ENCODE peak calls at places on chromosome 1, in four cellular contexts. One of them, this sample, is unnamed. For H3K79me2, the result is how much of the 10 kb centered on the place peaks cover.

GRCh38 chr1:201212056-201212455 is 21.4 kb downstream of the IGFN1 start:
- DNase-seq in H1: no peak
- DNase-seq in trophoblast cell: no peak
- DNase-seq in H9: no peak
- DNase-seq in this sample: no peak

GRCh38 chr1:68229927-68230812 is 2.2 kb downstream of the WLS start:
- DNase-seq in trophoblast cell: no peak
- DNase-seq in H9: no peak
- DNase-seq in H1: no peak
- DNase-seq in this sample: peak

GRCh38 chr1:159132271-159132881 is 39.0 kb upstream of the CADM3 start:
- DNase-seq in trophoblast cell: peak
- DNase-seq in H1: no peak
- DNase-seq in H9: peak
- DNase-seq in this sample: peak

GRCh38 chr1:109490029-109490933 is 3.6 kb upstream of the CYB561D1 start:
- DNase-seq in H1: no peak
- DNase-seq in trophoblast cell: peak
- DNase-seq in H9: peak
- DNase-seq in this sample: peak

GRCh38 chr1:207405814-207406213 is 48.3 kb upstream of the CR2 start:
- DNase-seq in H1: no peak
- DNase-seq in H9: no peak
- DNase-seq in trophoblast cell: no peak
- DNase-seq in this sample: no peak

GRCh38 chr1:116738673-116739370 is 15.4 kb upstream of the CD2 start:
- DNase-seq in H1: no peak
- DNase-seq in H9: no peak
- DNase-seq in trophoblast cell: no peak
- DNase-seq in this sample: no peak

GRCh38 chr1:3731951-3732746 is 20.1 kb upstream of the CCDC27 start:
- DNase-seq in H9: no peak
- DNase-seq in trophoblast cell: no peak
- DNase-seq in H1: no peak
- DNase-seq in this sample: no peak

GRCh38 chr1:25031966-25032667 is 102.0 kb upstream of the RUNX3 start:
- DNase-seq in H9: no peak
- DNase-seq in H1: no peak
- DNase-seq in trophoblast cell: no peak
- DNase-seq in this sample: no peak

GRCh38 chr1:54400321-54400720 is 5.9 kb downstream of the SSBP3 start:
- DNase-seq in trophoblast cell: no peak
- DNase-seq in H1: no peak
- DNase-seq in H9: no peak
- DNase-seq in this sample: no peak

GRCh38 chr1:31669786-31670582 is 25.3 kb upstream of the PEF1 start:
- DNase-seq in H9: peak
- DNase-seq in trophoblast cell: no peak
- DNase-seq in H1: no peak
- DNase-seq in this sample: peak

GRCh38 chr1:225415307-225415706 is 12.5 kb downstream of the LBR start:
- DNase-seq in H1: no peak
- DNase-seq in trophoblast cell: no peak
- DNase-seq in H9: no peak
- DNase-seq in this sample: no peak

GRCh38 chr1:225412803-225413338 is 15.0 kb downstream of the LBR start:
- DNase-seq in H1: no peak
- DNase-seq in trophoblast cell: no peak
- DNase-seq in H9: no peak
- DNase-seq in this sample: no peak

GRCh38 chr1:225413708-225414375 is 14.0 kb downstream of the LBR start:
- DNase-seq in H9: no peak
- DNase-seq in trophoblast cell: no peak
- DNase-seq in H1: no peak
- DNase-seq in this sample: peak

GRCh38 chr1:225410036-225410435 is 17.8 kb downstream of the LBR start:
- DNase-seq in H1: no peak
- DNase-seq in H9: no peak
- DNase-seq in trophoblast cell: no peak
- DNase-seq in this sample: no peak

DNA sequence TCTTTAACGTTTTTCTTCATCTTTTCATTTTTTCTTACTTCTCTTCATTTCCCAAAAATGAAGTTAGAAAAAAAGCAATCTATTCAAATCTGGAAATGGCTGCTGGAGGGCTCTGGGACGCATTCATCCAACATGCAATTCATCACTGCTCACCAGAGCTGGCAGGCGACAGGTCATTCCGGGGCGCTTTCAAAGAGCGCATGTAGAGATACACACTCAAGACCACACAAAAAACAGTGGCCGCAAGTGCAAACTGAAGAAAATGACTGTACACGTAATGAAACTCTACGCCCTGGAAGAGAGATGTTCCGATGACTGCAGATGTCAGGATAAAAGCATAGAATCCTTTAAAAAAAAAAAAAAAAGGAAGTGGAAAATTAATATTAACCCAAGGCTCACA is 15.5 kb downstream of the LBR start:
- DNase-seq in H9: no peak
- DNase-seq in H1: no peak
- DNase-seq in trophoblast cell: no peak
- DNase-seq in this sample: no peak
- H3K79me2 ChIP-seq in H9: under half
- H3K79me2 ChIP-seq in H1: under half
- H3K79me2 ChIP-seq in trophoblast cell: under half
- H3K79me2 ChIP-seq in this sample: under half

GRCh38 chr1:19759740-19760089 is 40.0 kb downstream of the TMCO4 start:
- DNase-seq in trophoblast cell: peak
- DNase-seq in H9: no peak
- DNase-seq in H1: no peak
- DNase-seq in this sample: peak

GRCh38 chr1:19757641-19758040 is 42.1 kb downstream of the TMCO4 start:
- DNase-seq in H9: no peak
- DNase-seq in H1: no peak
- DNase-seq in trophoblast cell: no peak
- DNase-seq in this sample: no peak

GRCh38 chr1:19754482-19754881 is 45.2 kb downstream of the TMCO4 start:
- DNase-seq in H1: no peak
- DNase-seq in H9: no peak
- DNase-seq in trophoblast cell: no peak
- DNase-seq in this sample: no peak

GRCh38 chr1:19756480-19756879 is 43.2 kb downstream of the TMCO4 start:
- DNase-seq in trophoblast cell: no peak
- DNase-seq in H1: no peak
- DNase-seq in H9: no peak
- DNase-seq in this sample: no peak

GRCh38 chr1:19758227-19758830 is 41.4 kb downstream of the TMCO4 start:
- DNase-seq in H1: no peak
- DNase-seq in trophoblast cell: peak
- DNase-seq in H9: no peak
- DNase-seq in this sample: peak
- H2AK5ac ChIP-seq in H1: no peak
- H2AK5ac ChIP-seq in trophoblast cell: no peak
- H2AK5ac ChIP-seq in H9: no peak
- H2AK5ac ChIP-seq in this sample: no peak

GRCh38 chr1:202348509-202349262 is at the start of gene PPP1R12B:
- DNase-seq in trophoblast cell: peak
- DNase-seq in H1: peak
- DNase-seq in H9: peak
- DNase-seq in this sample: peak

GRCh38 chr1:202348005-202348508 is 442 bp upstream of the PPP1R12B start:
- DNase-seq in H1: no peak
- DNase-seq in trophoblast cell: no peak
- DNase-seq in H9: no peak
- DNase-seq in this sample: no peak

GRCh38 chr1:202355944-202356553 is 7.5 kb downstream of the PPP1R12B start:
- DNase-seq in trophoblast cell: peak
- DNase-seq in H1: no peak
- DNase-seq in H9: no peak
- DNase-seq in this sample: no peak

GRCh38 chr1:202349263-202349928 is 897 bp downstream of the PPP1R12B start:
- DNase-seq in trophoblast cell: peak
- DNase-seq in H9: no peak
- DNase-seq in H1: no peak
- DNase-seq in this sample: peak

DNA sequence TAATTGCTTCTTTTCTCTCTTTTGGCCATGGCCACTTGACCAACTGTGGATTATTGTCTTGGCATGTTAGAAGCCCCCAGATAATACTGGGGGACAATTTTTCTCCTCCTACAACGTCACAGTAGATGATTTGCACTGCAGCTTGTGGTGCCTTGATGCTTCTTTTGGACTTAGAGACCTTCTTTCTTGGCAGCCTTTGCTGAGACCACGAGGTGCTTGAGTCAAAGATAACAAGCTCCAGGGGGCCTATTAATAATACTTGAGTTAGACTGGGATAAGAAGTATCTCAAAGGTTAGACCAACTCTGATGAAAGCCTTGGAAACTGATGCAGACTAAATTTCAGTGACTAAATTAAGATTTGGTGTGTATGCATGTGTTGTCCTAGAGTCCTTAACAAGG is 3.2 kb downstream of the PPP1R12B start:
- DNase-seq in trophoblast cell: no peak
- DNase-seq in H1: no peak
- DNase-seq in H9: no peak
- DNase-seq in this sample: no peak
- H3K79me2 ChIP-seq in trophoblast cell: under half
- H3K79me2 ChIP-seq in H1: under half
- H3K79me2 ChIP-seq in H9: under half
- H3K79me2 ChIP-seq in this sample: under half

DNA sequence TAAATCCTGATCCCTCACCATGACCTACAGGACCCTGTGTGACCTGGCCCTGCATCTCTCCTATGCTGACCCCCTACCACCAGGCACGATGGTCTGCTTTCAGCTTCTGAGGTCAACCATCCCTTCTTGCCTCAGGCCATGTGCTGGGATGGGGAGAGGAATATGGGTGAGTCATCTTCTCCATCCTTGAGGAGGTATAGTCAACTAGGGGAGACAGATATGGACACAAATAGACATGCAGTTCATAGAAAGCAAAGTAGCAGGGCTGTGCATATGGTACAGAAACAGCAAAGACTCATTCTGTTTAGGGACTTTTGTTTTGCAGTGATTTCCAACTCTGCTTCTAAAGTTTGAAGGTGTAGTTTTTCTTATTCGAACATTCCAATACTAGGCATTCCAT is 250.8 kb upstream of the FGGY start:
- DNase-seq in trophoblast cell: no peak
- DNase-seq in H9: no peak
- DNase-seq in H1: no peak
- DNase-seq in this sample: no peak
- H2AK5ac ChIP-seq in trophoblast cell: no peak
- H2AK5ac ChIP-seq in H9: no peak
- H2AK5ac ChIP-seq in H1: no peak
- H2AK5ac ChIP-seq in this sample: no peak

DNA sequence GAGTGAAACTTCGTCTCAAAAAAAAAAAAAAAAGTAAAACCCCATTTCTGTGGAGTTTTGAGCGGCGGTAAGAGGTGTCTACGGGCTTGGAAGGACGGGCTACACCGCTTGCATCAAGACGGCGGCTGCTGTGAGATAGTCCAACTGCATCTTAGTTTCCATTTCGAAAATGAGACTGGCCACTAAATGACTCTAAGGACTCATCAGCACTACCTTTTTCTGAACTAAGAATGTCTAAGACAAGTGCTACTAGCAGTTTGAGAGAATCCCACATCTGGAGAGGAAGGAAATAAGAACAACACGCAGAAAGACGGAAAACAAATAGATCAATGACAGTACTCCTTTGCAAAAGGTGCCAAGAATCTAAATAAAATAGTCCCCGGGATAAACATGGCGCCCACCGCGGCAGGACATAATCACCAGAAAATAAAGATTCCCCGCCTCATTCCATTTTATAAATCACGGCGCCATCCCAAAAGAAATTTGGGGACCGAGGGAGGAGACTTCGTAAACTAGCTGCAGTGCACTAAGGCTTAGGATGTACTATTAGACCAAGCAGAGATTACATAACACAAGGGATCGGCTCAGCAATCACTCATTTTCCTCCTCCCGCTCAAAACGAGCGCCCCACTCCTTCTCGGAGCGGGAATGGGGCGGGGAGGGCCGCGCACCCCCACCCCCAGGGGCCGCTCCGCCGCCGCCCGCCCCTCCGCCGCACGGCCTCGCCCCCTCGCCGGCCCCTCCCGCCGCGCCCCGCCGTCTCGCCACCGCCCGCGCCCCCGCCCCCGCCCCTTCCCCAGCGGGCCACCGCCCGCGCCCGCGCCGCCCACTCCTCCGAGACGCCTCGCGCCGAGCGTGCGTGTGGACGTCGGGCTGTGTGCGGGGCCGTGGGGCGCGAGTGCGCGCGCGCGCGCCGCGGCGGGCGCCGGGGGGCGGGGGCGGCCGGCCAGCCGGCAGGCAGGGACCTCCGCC is 1.1 kb downstream of the POGZ start:
- DNase-seq in trophoblast cell: peak
- DNase-seq in H9: peak
- DNase-seq in H1: no peak
- DNase-seq in this sample: peak
- H3K79me2 ChIP-seq in trophoblast cell: under half
- H3K79me2 ChIP-seq in H9: under half
- H3K79me2 ChIP-seq in H1: half or more
- H3K79me2 ChIP-seq in this sample: under half

DNA sequence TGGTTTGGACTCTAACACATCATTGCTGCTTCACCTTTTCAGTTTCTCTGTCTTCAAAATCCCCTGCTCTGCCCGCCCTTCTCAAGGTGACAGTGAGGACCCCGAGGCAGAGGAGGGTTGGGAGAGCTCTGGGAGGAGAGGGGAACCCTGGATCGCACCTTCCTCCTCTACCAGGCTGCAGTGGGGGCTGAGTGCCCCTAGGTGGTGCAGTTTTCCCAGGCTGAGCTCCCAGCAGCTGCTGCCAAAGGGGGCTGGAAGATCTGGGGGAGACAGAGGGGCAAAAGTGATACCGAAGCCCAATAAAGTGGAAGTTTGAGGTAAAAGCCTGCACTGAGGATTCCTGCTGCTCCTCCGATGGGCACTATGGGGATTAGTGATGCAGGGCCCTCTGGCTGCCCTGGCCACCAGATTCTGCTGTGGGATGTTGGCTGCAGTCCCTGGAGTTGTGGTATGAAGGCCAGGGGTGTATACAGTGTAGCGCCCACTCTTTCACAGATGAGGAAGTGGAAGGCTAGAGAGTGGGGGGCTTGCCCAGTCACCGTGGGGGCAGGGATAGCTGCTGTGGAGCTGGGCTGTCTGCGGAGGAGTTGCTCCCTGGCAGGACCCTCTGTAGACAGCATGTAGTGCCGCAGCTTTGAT is 40.7 kb upstream of the SCMH1 start:
- DNase-seq in H9: peak
- DNase-seq in trophoblast cell: peak
- DNase-seq in H1: peak
- DNase-seq in this sample: peak
- H2AK5ac ChIP-seq in H9: no peak
- H2AK5ac ChIP-seq in trophoblast cell: peak
- H2AK5ac ChIP-seq in H1: no peak
- H2AK5ac ChIP-seq in this sample: no peak

DNA sequence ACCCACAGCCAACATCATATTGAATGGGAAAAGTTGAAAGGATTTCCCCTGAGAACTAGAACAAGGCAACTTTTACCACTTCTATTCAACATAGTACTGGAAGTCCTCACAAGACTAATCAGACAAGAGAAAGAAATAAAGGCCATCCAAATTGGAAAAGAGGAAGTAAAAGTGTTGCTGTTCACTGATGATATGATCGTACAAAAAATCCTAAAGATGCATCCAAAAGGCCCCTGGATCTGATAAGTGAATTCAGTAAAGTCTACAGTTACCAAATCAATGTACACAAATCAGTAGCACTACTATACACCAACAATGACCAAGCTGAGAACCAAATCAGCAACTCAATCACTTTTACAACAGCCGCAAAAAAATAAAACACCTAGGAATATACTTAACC is 28.3 kb downstream of the RAB3GAP2 start:
- DNase-seq in H1: no peak
- DNase-seq in trophoblast cell: no peak
- DNase-seq in H9: no peak
- DNase-seq in this sample: no peak
- H3K79me2 ChIP-seq in H1: half or more
- H3K79me2 ChIP-seq in trophoblast cell: under half
- H3K79me2 ChIP-seq in H9: under half
- H3K79me2 ChIP-seq in this sample: under half

This sample was measured in mesendoderm.